ENCODE peak calls at places on chromosomes 11 and 22, in eight cellular contexts. P, V, W, H, X, B, G and O are unnamed samples.

GRCh38 chr11:76074178-76075112 is 131.9 kb downstream of the WNT11 start:
- DNase-seq in P (no peak), V (no peak), W (no peak), H (no peak), X (no peak), B (peak), G (peak), O (no peak)

GRCh38 chr22:23892130-23892529 is 2.1 kb upstream of the MIF start:
- DNase-seq in P (no peak), V (no peak), W (no peak), H (no peak), X (no peak), B (no peak), G (no peak), O (no peak)

GRCh38 chr11:35337136-35337918 is 82.0 kb downstream of the SLC1A2 start:
- DNase-seq in P (no peak), V (no peak), W (no peak), H (peak), X (no peak), B (no peak), G (peak), O (peak)

GRCh38 chr11:122207505-122207904 is 91.5 kb upstream of the BLID start:
- DNase-seq in P (no peak), V (no peak), W (no peak), H (peak), X (no peak), B (no peak), G (no peak), O (no peak)

GRCh38 chr11:71080239-71081097 is 171.9 kb downstream of the SHANK2 start:
- DNase-seq in P (peak), V (no peak), W (peak), H (peak), X (peak), B (peak), G (peak), O (no peak)

GRCh38 chr11:69369945-69370344 is 76.0 kb downstream of the MYEOV start:
- DNase-seq in P (no peak), V (no peak), W (no peak), H (no peak), X (no peak), B (no peak), G (no peak), O (no peak)

GRCh38 chr11:36577859-36578258 is 10.1 kb downstream of the RAG1 start:
- DNase-seq in P (no peak), V (no peak), W (no peak), H (peak), X (no peak), B (no peak), G (peak), O (no peak)

GRCh38 chr11:22471405-22471804 is 133.2 kb downstream of the SLC17A6 start:
- DNase-seq in P (no peak), V (no peak), W (no peak), H (no peak), X (no peak), B (no peak), G (no peak), O (no peak)

GRCh38 chr11:73156114-73156513 is 14.0 kb upstream of the FCHSD2 start:
- DNase-seq in P (no peak), V (no peak), W (no peak), H (no peak), X (no peak), B (no peak), G (no peak), O (no peak)

GRCh38 chr22:17931400-17931825 is 92.9 kb downstream of the MICAL3 start:
- DNase-seq in P (no peak), V (no peak), W (no peak), H (no peak), X (no peak), B (no peak), G (no peak), O (no peak)

GRCh38 chr11:130476200-130476921 is 27.9 kb downstream of the ADAMTS15 start:
- DNase-seq in P (no peak), V (no peak), W (no peak), H (no peak), X (no peak), B (no peak), G (peak), O (no peak)

GRCh38 chr11:111300569-111300968 is 2.2 kb downstream of the POU2AF3 start:
- DNase-seq in P (no peak), V (no peak), W (no peak), H (no peak), X (no peak), B (no peak), G (no peak), O (no peak)

GRCh38 chr11:16321148-16321547 is 35.2 kb downstream of the SOX6 start:
- DNase-seq in P (no peak), V (no peak), W (no peak), H (no peak), X (no peak), B (no peak), G (no peak), O (no peak)

GRCh38 chr11:117748771-117749540 is 48.1 kb downstream of the DSCAML1 start:
- DNase-seq in P (no peak), V (no peak), W (no peak), H (no peak), X (no peak), B (no peak), G (no peak), O (no peak)

GRCh38 chr22:44207173-44207980 is 26.7 kb downstream of the PARVG start:
- DNase-seq in P (no peak), V (no peak), W (no peak), H (no peak), X (no peak), B (no peak), G (no peak), O (no peak)